ENCODE peak calls at places on chromosomes 3 and 15, in seven cellular contexts. Y is neural crest cell, P is GM12865, U is stomach, W is astrocyte of the cerebellum, R is A549, O is lower leg skin. H is an unnamed sample.

GRCh38 chr3:87503901-87504498 is 227.6 kb upstream of the POU1F1 start:
- DNase-seq in P (peak), O (no peak), Y (peak), U (peak), W (peak), R (peak), H (no peak)

GRCh38 chr3:111311709-111312235 is 230.2 kb upstream of the CD96 start:
- DNase-seq in R (no peak), Y (no peak), O (no peak), W (peak), U (no peak), P (peak), H (no peak)

GRCh38 chr15:67096536-67097294 is 31.3 kb downstream of the SMAD3 start:
- DNase-seq in O (no peak), P (peak), W (no peak), U (no peak), R (no peak), Y (no peak), H (no peak)

GRCh38 chr3:88882121-88882520 is 225.3 kb upstream of the EPHA3 start:
- DNase-seq in U (no peak), P (no peak), W (no peak), R (no peak), Y (no peak), O (no peak), H (no peak)

GRCh38 chr15:25905140-25905539 is 42.0 kb upstream of the ATP10A start:
- DNase-seq in W (no peak), P (no peak), O (peak), U (no peak), R (peak), Y (no peak), H (no peak)

GRCh38 chr15:92906563-92907081 is 6.5 kb downstream of the CHD2 start:
- DNase-seq in U (no peak), R (peak), P (peak), O (no peak), W (no peak), Y (no peak), H (no peak)

GRCh38 chr3:17431004-17431403 is 311.4 kb downstream of the TBC1D5 start:
- DNase-seq in U (no peak), W (no peak), R (peak), P (peak), Y (no peak), O (no peak), H (no peak)

GRCh38 chr15:100616700-100617099 is 14.3 kb downstream of the ASB7 start:
- DNase-seq in O (no peak), P (no peak), U (no peak), W (no peak), Y (no peak), R (no peak), H (no peak)

GRCh38 chr3:66066963-66067617 is 28.4 kb upstream of the MAGI1 start:
- DNase-seq in Y (no peak), O (no peak), W (no peak), P (no peak), U (no peak), R (no peak), H (no peak)

GRCh38 chr3:133367956-133368355 is 31.9 kb upstream of the BFSP2 start:
- DNase-seq in R (no peak), P (no peak), O (no peak), Y (no peak), U (no peak), W (no peak), H (no peak)

GRCh38 chr3:10983219-10983916 is 9.2 kb upstream of the SLC6A1 start:
- DNase-seq in R (peak), Y (peak), P (peak), U (peak), W (no peak), O (peak), H (no peak)

GRCh38 chr3:170130532-170130931 is 51.0 kb downstream of the PHC3 start:
- DNase-seq in W (no peak), R (no peak), P (no peak), Y (no peak), O (no peak), U (no peak), H (no peak)

GRCh38 chr15:75176404-75176761 is 25.3 kb upstream of the C15orf39 start:
- DNase-seq in O (peak), R (no peak), Y (no peak), U (peak), P (no peak), W (no peak), H (no peak)

GRCh38 chr3:71055602-71056001 is 527.9 kb downstream of the FOXP1 start:
- DNase-seq in U (no peak), P (no peak), Y (no peak), O (no peak), W (peak), R (peak), H (no peak)

GRCh38 chr3:37347941-37348340 is 173.6 kb upstream of the LRRFIP2 start:
- DNase-seq in P (no peak), R (no peak), U (no peak), W (no peak), Y (no peak), O (no peak), H (no peak)

GRCh38 chr3:34106879-34107278 is 308.4 kb downstream of the PDCD6IP start:
- DNase-seq in U (peak), W (peak), R (peak), O (no peak), P (peak), Y (peak), H (no peak)

GRCh38 chr3:153043729-153044314 is 118.2 kb upstream of the RAP2B start:
- DNase-seq in U (no peak), P (no peak), O (no peak), R (no peak), Y (no peak), W (no peak), H (no peak)

GRCh38 chr3:150035910-150036661 is 65.4 kb upstream of the PFN2 start:
- DNase-seq in P (no peak), Y (no peak), W (no peak), R (no peak), U (no peak), O (no peak), H (no peak)

GRCh38 chr15:76930831-76931396 is 635 bp upstream of the RCN2 start:
- DNase-seq in U (no peak), Y (no peak), O (no peak), P (no peak), R (no peak), W (no peak), H (no peak)

DNA sequence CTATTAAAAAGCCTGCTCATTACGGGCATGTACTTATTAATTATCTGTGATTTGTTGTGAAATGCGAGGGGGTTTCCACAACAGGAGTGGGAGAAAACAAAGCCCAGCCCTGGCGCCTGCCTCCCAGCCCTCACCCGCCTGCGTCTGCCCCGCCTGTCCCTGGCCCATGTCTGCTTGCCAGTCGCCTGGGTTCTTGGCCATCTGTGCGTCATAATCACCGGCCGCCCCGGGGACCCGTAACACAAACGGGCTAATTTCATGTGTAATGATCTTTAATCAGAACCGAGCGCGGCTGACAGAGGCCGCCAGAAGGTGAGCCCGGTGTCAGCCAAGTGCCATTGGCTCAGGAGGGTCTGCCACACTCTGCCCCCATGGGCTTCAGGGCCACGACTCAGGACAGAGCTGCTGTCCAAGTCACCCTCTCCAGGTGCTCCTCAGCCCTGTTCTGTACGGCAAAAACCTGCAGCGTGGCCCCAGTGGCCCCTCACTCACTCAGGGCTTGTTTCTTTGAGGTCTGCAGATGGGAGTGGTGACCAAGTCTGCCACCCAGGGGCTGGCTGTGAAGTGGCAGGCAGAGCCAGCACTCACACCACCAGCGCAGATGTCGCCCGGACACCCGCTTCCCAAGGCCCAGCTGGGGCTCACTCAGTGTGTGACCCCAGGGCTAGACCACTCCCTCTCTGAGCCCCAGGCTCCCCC is 28.8 kb upstream of the TMEM115 start:
- DNase-seq in O (no peak), U (no peak), Y (no peak), R (no peak), P (peak), W (no peak), H (no peak)
- TF ChIP-seq CTCF in O (no peak), U (no peak), Y (peak), R (no peak), P (peak), W (peak), H (peak)

DNA sequence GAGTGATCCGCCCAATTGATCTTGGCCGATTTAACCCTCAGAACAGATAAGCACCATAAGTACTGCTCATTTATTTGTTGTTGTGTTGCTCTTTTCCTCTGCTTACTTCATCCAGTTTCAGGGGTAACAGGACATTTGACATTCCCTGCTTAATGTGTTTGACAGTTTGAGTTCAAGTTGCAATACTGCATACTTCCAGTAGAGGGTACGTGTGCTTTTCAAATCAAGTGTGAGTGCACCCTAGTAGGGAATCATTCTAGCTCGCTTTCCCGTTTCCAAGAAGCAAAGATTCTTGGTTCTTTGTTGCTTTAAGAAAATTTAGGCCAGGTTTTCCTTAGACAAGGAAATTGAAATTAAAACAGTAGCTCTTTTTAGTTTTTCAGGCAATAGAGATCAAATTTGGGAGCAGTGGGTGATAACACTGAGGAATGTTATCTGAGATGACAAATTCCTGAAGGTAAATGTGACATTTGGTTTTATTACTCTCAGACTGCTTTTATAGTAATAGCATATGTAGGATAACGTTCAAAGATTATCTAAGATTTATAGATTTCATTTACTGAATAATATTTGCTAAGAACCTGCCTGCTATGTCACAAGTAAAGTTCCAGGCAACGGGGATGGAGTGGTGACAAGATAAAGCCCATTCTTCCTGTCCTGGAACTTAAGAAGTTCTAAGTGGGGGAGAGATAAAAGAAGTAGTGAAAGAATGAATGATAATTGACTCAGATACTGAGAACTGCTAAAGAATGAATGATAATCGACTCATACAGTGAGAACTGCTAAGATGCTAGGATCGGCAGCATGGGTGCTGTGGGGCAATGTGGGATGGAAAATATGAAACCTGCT is 73.3 kb downstream of the SYNPR start:
- DNase-seq in U (no peak), R (peak), O (no peak), P (peak), W (peak), Y (peak), H (no peak)
- TF ChIP-seq CTCF in U (peak), R (peak), O (no peak), P (peak), W (peak), Y (peak), H (peak)

GRCh38 chr15:33742286-33742685 is 226.0 kb upstream of the CHRM5 start:
- DNase-seq in O (no peak), R (no peak), W (no peak), U (no peak), P (no peak), Y (no peak), H (no peak)

GRCh38 chr15:33746203-33746602 is 222.1 kb upstream of the CHRM5 start:
- DNase-seq in Y (no peak), O (peak), U (no peak), W (no peak), R (no peak), P (no peak), H (no peak)

GRCh38 chr15:33738941-33739664 is 229.2 kb upstream of the CHRM5 start:
- DNase-seq in R (no peak), W (no peak), P (peak), Y (no peak), U (no peak), O (no peak), H (no peak)

GRCh38 chr15:33737687-33738606 is 230.3 kb upstream of the CHRM5 start:
- DNase-seq in Y (peak), W (peak), O (peak), R (peak), U (peak), P (peak), H (no peak)

GRCh38 chr15:33742807-33743206 is 225.5 kb upstream of the CHRM5 start:
- DNase-seq in U (no peak), W (peak), Y (no peak), R (no peak), O (no peak), P (no peak), H (no peak)
- TF ChIP-seq CTCF in U (no peak), W (no peak), Y (no peak), R (no peak), O (no peak), P (no peak), H (no peak)

DNA sequence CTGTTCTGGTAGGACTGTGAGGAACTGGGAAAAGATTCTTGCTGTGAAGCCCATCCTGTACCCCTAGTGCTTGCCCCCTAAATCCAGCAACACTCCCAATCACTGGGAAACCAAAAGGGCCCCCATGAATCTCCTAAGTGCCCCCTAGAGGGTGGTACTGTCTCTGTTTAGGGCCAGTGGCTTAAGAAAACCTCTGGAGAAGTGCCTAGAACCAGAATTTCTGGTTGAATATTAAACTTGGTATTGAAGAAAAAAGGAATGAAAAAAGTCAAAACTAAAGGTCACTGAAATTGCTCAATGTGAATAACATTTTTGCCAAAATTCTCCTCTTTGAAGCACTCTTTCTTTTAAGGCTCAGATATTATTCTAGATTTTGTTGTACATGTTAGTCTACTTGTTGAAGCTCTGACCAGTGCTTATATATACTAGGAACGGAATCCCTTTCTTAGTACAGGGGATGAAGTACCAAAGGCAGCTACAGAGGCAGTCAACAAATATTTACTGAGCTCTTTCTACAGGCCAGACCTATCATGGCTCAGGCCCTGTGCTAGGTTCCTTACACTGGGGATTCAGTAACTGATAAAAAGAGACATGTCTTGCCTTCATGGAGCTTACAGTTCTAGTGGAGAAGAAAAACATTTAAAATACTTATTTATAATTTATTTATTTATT is 138.8 kb downstream of the MYLK start:
- DNase-seq in Y (no peak), O (no peak), P (no peak), U (no peak), W (no peak), R (peak), H (no peak)
- TF ChIP-seq CTCF in Y (peak), O (no peak), P (no peak), U (peak), W (peak), R (peak), H (peak)

DNA sequence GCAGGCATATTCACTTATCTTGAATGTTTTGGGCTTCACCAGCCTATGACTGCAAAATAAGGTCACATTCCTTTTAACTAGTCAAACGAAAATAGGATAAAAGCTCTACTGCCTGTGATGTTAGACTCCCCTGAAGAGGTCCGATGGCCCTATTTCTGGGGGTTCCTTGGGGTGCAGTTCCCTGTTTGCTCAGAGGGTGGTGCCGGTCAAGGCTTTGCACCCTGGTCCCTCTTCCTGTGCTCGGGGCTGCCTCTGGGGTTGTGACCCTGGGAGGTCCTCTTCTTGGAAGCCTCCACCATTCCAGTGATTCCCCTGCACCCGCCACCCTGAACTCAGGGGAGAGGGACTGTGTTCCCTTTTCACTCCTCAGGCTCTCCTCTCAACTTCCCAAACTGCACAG is 86.7 kb upstream of the ANKRD34C start:
- DNase-seq in Y (no peak), W (no peak), P (no peak), U (no peak), R (no peak), O (no peak), H (no peak)
- TF ChIP-seq CTCF in Y (no peak), W (no peak), P (peak), U (no peak), R (no peak), O (no peak), H (peak)

GRCh38 chr15:38893920-38894259 is 329.3 kb upstream of the RASGRP1 start:
- DNase-seq in R (no peak), U (no peak), O (no peak), W (no peak), P (no peak), Y (no peak), H (no peak)
- TF ChIP-seq CTCF in R (no peak), U (no peak), O (no peak), W (no peak), P (no peak), Y (no peak), H (no peak)

DNA sequence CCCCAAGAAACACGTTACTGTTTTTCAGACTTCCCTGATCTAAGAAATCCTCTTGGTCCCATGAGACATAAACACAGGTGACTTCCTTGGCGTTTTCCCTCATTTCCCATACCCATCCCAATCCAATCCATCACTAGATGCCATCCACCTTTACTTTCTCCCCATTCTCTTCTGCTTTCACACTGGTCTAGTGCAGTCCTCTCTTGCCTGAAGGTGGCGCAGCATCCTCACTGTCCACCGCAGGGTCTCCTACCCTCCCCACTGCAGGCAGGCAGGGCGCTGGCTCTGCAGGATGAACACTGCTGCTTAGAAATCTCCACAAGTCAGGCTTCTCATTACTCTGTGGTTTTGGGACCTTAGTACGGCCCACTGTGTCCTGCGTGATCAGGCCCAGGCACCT is 58.2 kb downstream of the RAB7A start:
- DNase-seq in Y (peak), R (peak), P (peak), O (no peak), W (no peak), U (no peak), H (no peak)
- TF ChIP-seq CTCF in Y (peak), R (no peak), P (peak), O (no peak), W (peak), U (no peak), H (peak)

GRCh38 chr3:99702953-99703352 is 64.6 kb downstream of the COL8A1 start:
- DNase-seq in W (no peak), O (no peak), P (no peak), Y (no peak), U (no peak), R (no peak), H (no peak)

GRCh38 chr3:99706410-99706809 is 68.0 kb downstream of the COL8A1 start:
- DNase-seq in R (no peak), O (no peak), Y (no peak), W (no peak), U (no peak), P (no peak), H (no peak)

GRCh38 chr3:99700637-99701268 is 62.4 kb downstream of the COL8A1 start:
- DNase-seq in U (no peak), R (no peak), Y (no peak), O (no peak), P (no peak), W (no peak), H (no peak)

GRCh38 chr3:99703535-99703934 is 65.1 kb downstream of the COL8A1 start:
- DNase-seq in R (no peak), O (no peak), W (no peak), P (no peak), Y (no peak), U (no peak), H (no peak)

GRCh38 chr3:99704417-99704816 is 66.0 kb downstream of the COL8A1 start:
- DNase-seq in O (no peak), P (no peak), R (no peak), W (no peak), Y (no peak), U (no peak), H (no peak)
- TF ChIP-seq CTCF in O (no peak), P (no peak), R (no peak), W (no peak), Y (no peak), U (no peak), H (no peak)

DNA sequence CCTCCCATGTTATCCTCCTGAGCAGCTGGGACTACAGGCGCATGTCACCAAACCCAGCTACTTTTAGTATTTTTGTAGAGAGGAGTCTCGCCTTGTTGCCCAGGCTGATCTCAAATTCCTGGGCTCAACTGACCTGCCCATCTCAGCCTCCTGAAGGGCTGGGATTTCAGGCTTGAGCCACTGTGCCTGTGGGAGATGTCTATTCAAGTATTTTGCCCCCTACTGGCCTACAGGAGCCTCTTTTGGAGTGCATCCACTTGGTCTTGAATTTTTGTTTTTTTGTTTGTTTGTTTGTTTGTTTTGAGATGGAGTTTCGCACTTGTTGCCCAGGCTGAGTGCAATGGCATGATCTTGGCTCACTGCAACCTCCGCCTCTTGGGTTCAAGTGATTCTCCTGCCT is 3.2 kb upstream of the DHX30 start:
- DNase-seq in R (peak), O (no peak), P (peak), W (no peak), Y (no peak), U (no peak), H (no peak)
- TF ChIP-seq CTCF in R (no peak), O (no peak), P (peak), W (no peak), Y (peak), U (no peak), H (peak)